ENCODE peak calls at places on chromosome 6, in four cellular contexts. One of them, this sample, is unnamed.

GRCh38 chr6:26089272-26089671 is 2.0 kb downstream of the HFE start:
- DNase-seq in HuH-7: no peak
- DNase-seq in HT-29: no peak
- DNase-seq in NCI-H1105: no peak
- DNase-seq in this sample: no peak

GRCh38 chr6:7108196-7108963 is 619 bp downstream of the RREB1 start:
- DNase-seq in HuH-7: peak
- DNase-seq in HT-29: peak
- DNase-seq in NCI-H1105: no peak
- DNase-seq in this sample: no peak

GRCh38 chr6:74657033-74657432 is 548.8 kb downstream of the COL12A1 start:
- DNase-seq in HuH-7: no peak
- DNase-seq in HT-29: no peak
- DNase-seq in NCI-H1105: no peak
- DNase-seq in this sample: no peak

GRCh38 chr6:134730013-134730412 is 219.9 kb downstream of the ALDH8A1 start:
- DNase-seq in HuH-7: no peak
- DNase-seq in HT-29: no peak
- DNase-seq in NCI-H1105: no peak
- DNase-seq in this sample: no peak

GRCh38 chr6:107392069-107392468 is 67.3 kb downstream of the PDSS2 start:
- DNase-seq in HuH-7: no peak
- DNase-seq in HT-29: no peak
- DNase-seq in NCI-H1105: no peak
- DNase-seq in this sample: no peak

GRCh38 chr6:83092756-83093399 is 25.4 kb downstream of the DOP1A start:
- DNase-seq in HuH-7: no peak
- DNase-seq in HT-29: no peak
- DNase-seq in NCI-H1105: no peak
- DNase-seq in this sample: no peak

GRCh38 chr6:158010591-158011477 is 29.2 kb downstream of the SYNJ2 start:
- DNase-seq in HuH-7: no peak
- DNase-seq in HT-29: no peak
- DNase-seq in NCI-H1105: no peak
- DNase-seq in this sample: no peak

GRCh38 chr6:31401403-31401802 is 2.0 kb upstream of the MICA start:
- DNase-seq in HuH-7: no peak
- DNase-seq in HT-29: peak
- DNase-seq in NCI-H1105: no peak
- DNase-seq in this sample: no peak

GRCh38 chr6:25717856-25718740 is 36.4 kb upstream of the SLC17A4 start:
- DNase-seq in HuH-7: peak
- DNase-seq in HT-29: peak
- DNase-seq in NCI-H1105: peak
- DNase-seq in this sample: no peak

GRCh38 chr6:112396221-112396620 is 49.1 kb downstream of the RFPL4B start:
- DNase-seq in HuH-7: no peak
- DNase-seq in HT-29: no peak
- DNase-seq in NCI-H1105: no peak
- DNase-seq in this sample: no peak

GRCh38 chr6:113854531-113855499 is 2.3 kb upstream of the MARCKS start:
- DNase-seq in HuH-7: peak
- DNase-seq in HT-29: peak
- DNase-seq in NCI-H1105: peak
- DNase-seq in this sample: peak

GRCh38 chr6:797479-798077 is 104.6 kb upstream of the EXOC2 start:
- DNase-seq in HuH-7: no peak
- DNase-seq in HT-29: peak
- DNase-seq in NCI-H1105: peak
- DNase-seq in this sample: peak

GRCh38 chr6:1363729-1364572 is 25.4 kb upstream of the FOXF2 start:
- DNase-seq in HuH-7: no peak
- DNase-seq in HT-29: peak
- DNase-seq in NCI-H1105: no peak
- DNase-seq in this sample: no peak

GRCh38 chr6:52390361-52390727 is 28.4 kb downstream of the PAQR8 start:
- DNase-seq in HuH-7: no peak
- DNase-seq in HT-29: peak
- DNase-seq in NCI-H1105: no peak
- DNase-seq in this sample: no peak

GRCh38 chr6:31712296-31712695 is 2.9 kb upstream of the LY6G6D start:
- DNase-seq in HuH-7: no peak
- DNase-seq in HT-29: peak
- DNase-seq in NCI-H1105: no peak
- DNase-seq in this sample: no peak

GRCh38 chr6:162331911-162332310 is 395.7 kb downstream of the PRKN start:
- DNase-seq in HuH-7: no peak
- DNase-seq in HT-29: no peak
- DNase-seq in NCI-H1105: no peak
- DNase-seq in this sample: no peak

GRCh38 chr6:133553652-133554051 is 312.5 kb downstream of the EYA4 start:
- DNase-seq in HuH-7: peak
- DNase-seq in HT-29: peak
- DNase-seq in NCI-H1105: peak
- DNase-seq in this sample: no peak

This sample was measured in C1 segment of cervical spinal cord.